ENCODE peak calls at places on chromosomes 5 and 9, in four cellular contexts. V is naive B cell; Q is activated CD8-positive, alpha-beta memory T cell treated with anti-CD3 and anti-CD28 coated beads for 48 hours; X is lung microvascular endothelial cell. O is an unnamed sample.

GRCh38 chr5:133820516-133820915 is 147.9 kb downstream of the C5orf15 start:
- DNase-seq in V (no peak), Q (no peak), X (no peak), O (no peak)

GRCh38 chr5:137203011-137203632 is 296.0 kb downstream of the SPOCK1 start:
- DNase-seq in V (no peak), Q (no peak), X (no peak), O (no peak)

GRCh38 chr5:91118802-91119201 is 264.3 kb downstream of the ARRDC3 start:
- DNase-seq in V (no peak), Q (no peak), X (no peak), O (no peak)

GRCh38 chr5:134275822-134276221 is 49.9 kb upstream of the PPP2CA start:
- DNase-seq in V (no peak), Q (no peak), X (no peak), O (no peak)

GRCh38 chr5:8102714-8103113 is 233.8 kb downstream of the MTRR start:
- DNase-seq in V (no peak), Q (no peak), X (no peak), O (no peak)

GRCh38 chr5:3789519-3790193 is 194.0 kb downstream of the IRX1 start:
- DNase-seq in V (no peak), Q (no peak), X (no peak), O (no peak)

GRCh38 chr9:95264954-95265615 is 52.4 kb downstream of the FANCC start:
- DNase-seq in V (no peak), Q (no peak), X (peak), O (peak)

GRCh38 chr5:125153231-125153630 is 406.8 kb upstream of the ZNF608 start:
- DNase-seq in V (no peak), Q (no peak), X (peak), O (no peak)

GRCh38 chr9:133715866-133716563 is 22.1 kb downstream of the SARDH start:
- DNase-seq in V (no peak), Q (no peak), X (no peak), O (no peak)

GRCh38 chr5:146027746-146028145 is 77.6 kb downstream of the PLAC8L1 start:
- DNase-seq in V (no peak), Q (no peak), X (no peak), O (peak)

GRCh38 chr5:90563161-90563560 is 4.6 kb downstream of the ADGRV1 start:
- DNase-seq in V (no peak), Q (no peak), X (no peak), O (no peak)

GRCh38 chr5:135951257-135951656 is 3.5 kb downstream of the LECT2 start:
- DNase-seq in V (no peak), Q (no peak), X (no peak), O (no peak)

GRCh38 chr5:51961154-51961562 is 577.9 kb downstream of the ISL1 start:
- DNase-seq in V (no peak), Q (no peak), X (no peak), O (no peak)

GRCh38 chr5:11363779-11364178 is 540.5 kb downstream of the CTNND2 start:
- DNase-seq in V (no peak), Q (no peak), X (no peak), O (no peak)

GRCh38 chr5:142104491-142104890 is 4.1 kb upstream of the NDFIP1 start:
- DNase-seq in V (no peak), Q (no peak), X (no peak), O (no peak)

GRCh38 chr5:37715361-37715760 is 124.5 kb downstream of the GDNF start:
- DNase-seq in V (no peak), Q (no peak), X (peak), O (no peak)

GRCh38 chr9:119639287-119639955 is 270.2 kb upstream of the BRINP1 start:
- DNase-seq in V (no peak), Q (no peak), X (peak), O (peak)

GRCh38 chr5:168691891-168692290 is 112.7 kb upstream of the PANK3 start:
- DNase-seq in V (no peak), Q (no peak), X (no peak), O (no peak)

GRCh38 chr5:6676702-6677101 is 36.5 kb upstream of the TENT4A start:
- DNase-seq in V (no peak), Q (no peak), X (no peak), O (peak)

GRCh38 chr9:131735238-131736181 is 4.4 kb downstream of the RAPGEF1 start:
- DNase-seq in V (no peak), Q (no peak), X (peak), O (no peak)

GRCh38 chr5:172648008-172648359 is 6.9 kb downstream of the NEURL1B start:
- DNase-seq in V (no peak), Q (no peak), X (no peak), O (peak)

GRCh38 chr5:176188506-176189193 is 49.6 kb upstream of the SIMC1 start:
- DNase-seq in V (no peak), Q (no peak), X (no peak), O (no peak)

GRCh38 chr5:80034962-80035821 is at the start of gene THBS4:
- DNase-seq in V (no peak), Q (no peak), X (no peak), O (no peak)

GRCh38 chr5:141757402-141757801 is 75.4 kb upstream of the ARAP3 start:
- DNase-seq in V (no peak), Q (no peak), X (peak), O (peak)

GRCh38 chr5:136058031-136058971 is 29.5 kb downstream of the TGFBI start:
- DNase-seq in V (no peak), Q (no peak), X (peak), O (no peak)

GRCh38 chr9:135422340-135422944 is 57.1 kb upstream of the PPP1R26 start:
- DNase-seq in V (no peak), Q (no peak), X (no peak), O (no peak)

GRCh38 chr5:132046915-132047314 is 13.5 kb upstream of the IL3 start:
- DNase-seq in V (no peak), Q (no peak), X (no peak), O (no peak)

GRCh38 chr5:113474100-113474700 is 14.1 kb downstream of the MCC start:
- DNase-seq in V (no peak), Q (no peak), X (no peak), O (no peak)

GRCh38 chr5:43564289-43564850 is 7.5 kb upstream of the PAIP1 start:
- DNase-seq in V (no peak), Q (no peak), X (no peak), O (no peak)

GRCh38 chr5:107815109-107815508 is 144.4 kb upstream of the EFNA5 start:
- DNase-seq in V (no peak), Q (no peak), X (no peak), O (no peak)

GRCh38 chr9:130872511-130872910 is 24.1 kb downstream of the QRFP start:
- DNase-seq in V (no peak), Q (no peak), X (no peak), O (no peak)

GRCh38 chr9:132645711-132646110 is 24.1 kb downstream of the DDX31 start:
- DNase-seq in V (no peak), Q (no peak), X (no peak), O (no peak)

GRCh38 chr9:15329539-15330109 is 22.6 kb upstream of the TTC39B start:
- DNase-seq in V (no peak), Q (no peak), X (no peak), O (no peak)

GRCh38 chr5:139864716-139865483 is 69.3 kb downstream of the PSD2 start:
- DNase-seq in V (no peak), Q (no peak), X (no peak), O (no peak)

GRCh38 chr5:157874861-157875260 is 15.9 kb upstream of the CLINT1 start:
- DNase-seq in V (no peak), Q (no peak), X (no peak), O (no peak)

O was measured in foreskin keratinocyte.